ENCODE peak calls at places on chromosome 3, in seven cellular contexts. V is HCT116, T is A549, S is upper lobe of left lung, Q is sigmoid colon, B is heart left ventricle, O is spleen. J is an unnamed sample.

GRCh38 chr3:33993631-33994030 is 195.2 kb downstream of the PDCD6IP start:
- DNase-seq in O (no peak), Q (no peak), T (no peak), B (no peak), V (no peak), S (no peak), J (no peak)

GRCh38 chr3:180250172-180250571 is 213.4 kb upstream of the PEX5L start:
- DNase-seq in T (no peak), O (no peak), V (no peak), B (no peak), Q (no peak), S (no peak), J (no peak)

GRCh38 chr3:53044371-53045106 is 1.3 kb downstream of the SFMBT1 start:
- DNase-seq in B (peak; percentile 43), O (no peak), Q (peak; percentile 71), V (no peak), S (peak; percentile 29), T (peak; percentile 43), J (no peak)

GRCh38 chr3:142647856-142648255 is 51.7 kb downstream of the PLS1 start:
- DNase-seq in O (no peak), T (peak; percentile 25), V (peak; percentile 32), S (no peak), B (no peak), Q (no peak), J (no peak)

GRCh38 chr3:86988235-86988634 is 2.7 kb downstream of the VGLL3 start:
- DNase-seq in B (no peak), O (no peak), S (no peak), V (no peak), T (peak; percentile 48), Q (no peak), J (no peak)

GRCh38 chr3:123766195-123767019 is 117.7 kb downstream of the MYLK start:
- DNase-seq in V (no peak), S (no peak), T (no peak), Q (no peak), O (no peak), B (no peak), J (no peak)

GRCh38 chr3:52090131-52090548 is 33.8 kb upstream of the DUSP7 start:
- DNase-seq in S (no peak), V (peak; percentile 31), O (peak; percentile 54), Q (no peak), B (no peak), T (no peak), J (no peak)

GRCh38 chr3:7879572-7879971 is 622.1 kb upstream of the LMCD1 start:
- DNase-seq in V (no peak), B (no peak), O (no peak), T (no peak), Q (no peak), S (no peak), J (no peak)

GRCh38 chr3:42489116-42489936 is 13.1 kb upstream of the VIPR1 start:
- DNase-seq in Q (peak; percentile 48), O (no peak), T (no peak), S (peak; percentile 24), V (no peak), B (no peak), J (no peak)

GRCh38 chr3:172355836-172356235 is 92.4 kb downstream of the GHSR start:
- DNase-seq in O (no peak), S (no peak), T (peak; percentile 28), B (no peak), V (peak; percentile 27), Q (no peak), J (peak; percentile 32)

GRCh38 chr3:171831936-171832335 is 11.2 kb upstream of the TMEM212 start:
- DNase-seq in T (no peak), O (no peak), S (no peak), B (no peak), Q (no peak), V (no peak), J (no peak)

GRCh38 chr3:7577513-7577912 is 716.6 kb downstream of the GRM7 start:
- DNase-seq in Q (no peak), T (no peak), B (no peak), V (no peak), S (no peak), O (no peak), J (no peak)

GRCh38 chr3:49171119-49171774 is at the start of gene KLHDC8B:
- DNase-seq in O (peak; percentile 95), S (peak; percentile 88), T (peak; percentile 76), Q (peak; percentile 96), V (peak; percentile 54), B (peak; percentile 93), J (peak; percentile 91)
- TF ChIP-seq POLR2A in O (no peak), S (peak; percentile 74), T (peak; percentile 39), Q (peak; percentile 76), V (peak; percentile 36), B (peak; percentile 81), J (peak; percentile 68)

DNA sequence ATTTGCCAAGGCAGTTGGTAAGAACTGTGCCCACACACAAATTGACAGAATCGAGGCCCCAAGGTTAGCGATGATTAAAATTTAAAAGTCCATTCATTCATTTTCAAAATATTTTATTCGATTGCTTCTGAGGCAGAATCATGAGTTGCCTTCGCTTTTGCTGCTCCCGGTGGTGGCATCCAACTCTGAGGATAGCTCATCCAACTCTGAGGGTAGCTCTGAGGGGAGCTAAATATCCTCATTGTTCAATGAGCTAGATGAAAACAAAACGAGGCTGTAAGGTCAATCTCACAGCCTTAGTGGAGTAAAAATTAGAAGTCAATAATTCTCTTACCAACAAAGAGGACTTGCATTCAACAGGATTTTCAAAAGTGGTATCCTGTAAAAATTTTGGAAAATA is 901 bp upstream of the CHL1 start:
- DNase-seq in S (no peak), B (no peak), O (no peak), T (no peak), Q (no peak), V (no peak), J (no peak)
- H3K9me3 ChIP-seq in S (no peaks in the 10 kb centered on the region), B (no peaks in the 10 kb centered on the region), O (no peaks in the 10 kb centered on the region), T (no peaks in the 10 kb centered on the region), Q (no peaks in the 10 kb centered on the region), V (peaks cover 9% of the 10 kb centered on the region), J (no peaks in the 10 kb centered on the region)

GRCh38 chr3:12993022-12993622 is 80.1 kb downstream of the IQSEC1 start:
- DNase-seq in Q (no peak), O (peak; percentile 84), B (no peak), S (no peak), T (no peak), V (no peak), J (peak; percentile 49)

GRCh38 chr3:12995389-12996180 is 77.6 kb downstream of the IQSEC1 start:
- DNase-seq in V (no peak), Q (no peak), T (no peak), O (peak; percentile 73), S (no peak), B (no peak), J (no peak)

GRCh38 chr3:12994607-12995388 is 78.4 kb downstream of the IQSEC1 start:
- DNase-seq in V (peak; percentile 48), B (peak; percentile 92), T (peak; percentile 82), Q (peak; percentile 94), O (peak; percentile 98), S (peak; percentile 93), J (peak; percentile 85)

GRCh38 chr3:12993623-12994356 is 79.4 kb downstream of the IQSEC1 start:
- DNase-seq in Q (peak; percentile 73), B (no peak), O (peak; percentile 90), V (no peak), T (peak; percentile 17), S (no peak), J (peak; percentile 41)

DNA sequence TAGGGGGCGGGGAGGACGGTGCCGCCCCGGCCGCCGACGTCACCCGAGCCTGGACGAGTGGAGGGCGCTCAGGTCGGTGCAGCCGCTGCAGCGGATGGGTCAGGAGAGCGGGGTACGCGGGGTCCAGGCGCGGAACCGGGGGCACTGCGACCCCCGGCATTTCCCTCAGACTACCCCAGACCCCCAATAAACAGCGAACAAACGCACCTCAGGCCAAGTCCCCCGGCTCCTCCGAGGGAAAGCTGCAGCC is 78.9 kb downstream of the IQSEC1 start:
- DNase-seq in T (peak; percentile 21), Q (peak; percentile 83), S (peak; percentile 78), B (peak; percentile 65), V (no peak), O (peak; percentile 92), J (peak; percentile 55)
- TF ChIP-seq POLR2A in T (peak; percentile 43), Q (no peak), S (no peak), B (no peak), V (no peak), O (no peak), J (no peak)

GRCh38 chr3:175879417-175879816 is 1020.3 kb downstream of the NAALADL2 start:
- DNase-seq in V (no peak), S (no peak), O (no peak), T (no peak), Q (no peak), B (no peak), J (no peak)

GRCh38 chr3:175890056-175890455 is 1030.9 kb downstream of the NAALADL2 start:
- DNase-seq in O (no peak), S (no peak), B (no peak), V (no peak), T (no peak), Q (no peak), J (no peak)

DNA sequence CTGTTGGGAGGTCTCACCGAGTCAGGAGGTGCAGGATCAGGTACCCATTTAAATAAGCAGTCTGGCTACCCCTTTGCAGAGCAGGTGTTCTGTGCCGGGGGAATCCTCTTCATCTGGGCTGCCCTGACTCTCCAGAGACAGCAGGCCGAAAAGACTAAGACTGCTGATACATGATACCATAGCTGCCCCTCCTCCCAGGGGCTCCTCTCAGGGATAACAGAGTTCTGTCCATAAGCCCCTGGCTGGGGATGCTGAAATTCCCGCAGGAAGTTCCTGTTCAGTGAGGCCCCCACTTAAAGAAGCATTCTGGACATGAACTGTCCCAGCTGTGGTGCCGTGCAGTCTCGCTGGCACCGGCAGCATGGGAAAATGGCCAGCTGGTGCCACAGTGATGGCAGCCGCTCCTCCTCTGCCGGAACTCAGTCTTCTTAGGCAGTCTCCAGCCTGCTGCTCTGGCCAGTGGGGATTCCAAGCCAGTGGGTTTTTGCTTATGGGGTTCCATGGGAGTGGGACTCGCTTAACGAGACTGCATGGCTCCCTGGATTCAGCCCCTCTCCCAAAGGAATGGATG is 1026.1 kb downstream of the NAALADL2 start:
- DNase-seq in S (no peak), T (no peak), V (no peak), O (no peak), Q (no peak), B (no peak), J (no peak)
- H3K9me3 ChIP-seq in S (no peaks in the 10 kb centered on the region), T (no peaks in the 10 kb centered on the region), V (no peaks in the 10 kb centered on the region), O (peaks cover 30% of the 10 kb centered on the region), Q (no peaks in the 10 kb centered on the region), B (no peaks in the 10 kb centered on the region), J (no peaks in the 10 kb centered on the region)

GRCh38 chr3:128485283-128486156 is 7.5 kb downstream of the GATA2 start:
- DNase-seq in B (no peak), Q (no peak), T (no peak), V (no peak), O (peak; percentile 62), S (no peak), J (no peak)
- TF ChIP-seq POLR2A in B (no peak), Q (no peak), T (no peak), V (no peak), O (no peak), S (no peak), J (no peak)

J was measured in ovary.